ENCODE peak calls at places on chromosome 16, in nine cellular contexts. J is uterus; G is endodermal cell; S is HFFc6; Z is fibroblast of the aortic adventitia; T is CD4-positive, alpha-beta T cell; F is IMR-90; D is glutamatergic neuron; P is activated CD8-positive, alpha-beta T cell treated with anti-CD3 and anti-CD28 coated beads for 36 hours. H is an unnamed sample.

GRCh38 chr16:19559242-19559910 is 3.9 kb downstream of the VPS35L start:
- DNase-seq in T (no peak), S (peak; percentile 67), Z (peak; percentile 88), F (peak; percentile 69), G (peak; percentile 58), D (no peak), P (peak; percentile 33), J (no peak), H (peak; percentile 26)

GRCh38 chr16:49216593-49216992 is 65.0 kb downstream of the CBLN1 start:
- DNase-seq in D (no peak), F (no peak), S (no peak), T (no peak), G (peak; percentile 62), J (no peak), P (no peak), Z (no peak), H (no peak)

GRCh38 chr16:87017388-87018012 is 299.7 kb downstream of the C16orf95 start:
- DNase-seq in T (no peak), G (peak; percentile 55), J (no peak), F (peak; percentile 88), S (peak; percentile 81), P (peak; percentile 14), D (no peak), Z (peak; percentile 68), H (peak; percentile 11)

GRCh38 chr16:2874584-2875362 is 8.2 kb upstream of the FLYWCH2 start:
- DNase-seq in D (peak; percentile 69), P (peak; percentile 78), J (peak; percentile 71), Z (peak; percentile 74), T (peak; percentile 55), G (peak; percentile 90), S (peak; percentile 46), F (peak; percentile 61), H (peak; percentile 70)

GRCh38 chr16:2520784-2521577 is 810 bp downstream of the AMDHD2 start:
- DNase-seq in S (no peak), D (peak; percentile 61), T (peak; percentile 53), G (peak; percentile 70), P (peak; percentile 67), F (no peak), Z (no peak), J (no peak), H (no peak)

GRCh38 chr16:17083628-17084027 is 387.1 kb downstream of the XYLT1 start:
- DNase-seq in T (no peak), F (no peak), D (no peak), G (peak; percentile 60), J (no peak), Z (no peak), S (no peak), P (no peak), H (no peak)

GRCh38 chr16:81729451-81729850 is 49.6 kb upstream of the PLCG2 start:
- DNase-seq in Z (no peak), T (no peak), G (peak; percentile 94), F (no peak), P (peak; percentile 27), S (no peak), J (no peak), D (peak; percentile 65), H (no peak)

GRCh38 chr16:2964416-2965223 is 545 bp downstream of the KREMEN2 start:
- DNase-seq in S (no peak), D (peak; percentile 93), F (no peak), P (peak; percentile 82), T (peak; percentile 30), Z (no peak), J (no peak), G (peak; percentile 99), H (peak; percentile 50)

GRCh38 chr16:70754371-70754770 is 46.6 kb downstream of the VAC14 start:
- DNase-seq in D (no peak), G (no peak), F (no peak), T (no peak), P (no peak), S (no peak), Z (no peak), J (no peak), H (no peak)

GRCh38 chr16:23398987-23399805 is 53.8 kb downstream of the COG7 start:
- DNase-seq in Z (peak; percentile 4), S (no peak), G (peak; percentile 89), P (no peak), J (no peak), D (no peak), F (no peak), T (no peak), H (peak; percentile 21)

GRCh38 chr16:85462405-85463227 is 150.5 kb upstream of the GSE1 start:
- DNase-seq in T (no peak), G (peak; percentile 74), S (no peak), P (peak; percentile 46), Z (no peak), F (no peak), D (peak; percentile 73), J (peak; percentile 64), H (no peak)

GRCh38 chr16:53967172-53967571 is 263.2 kb downstream of the FTO start:
- DNase-seq in Z (no peak), J (no peak), F (no peak), S (no peak), T (no peak), D (no peak), G (no peak), P (no peak), H (no peak)

GRCh38 chr16:87288753-87289362 is 28.3 kb downstream of the C16orf95 start:
- DNase-seq in T (no peak), F (peak; percentile 92), G (no peak), J (no peak), S (peak; percentile 6), D (no peak), P (no peak), Z (no peak), H (no peak)

GRCh38 chr16:67661101-67661661 is 421 bp downstream of the PARD6A start:
- DNase-seq in Z (peak; percentile 31), P (peak; percentile 43), G (peak; percentile 89), S (peak; percentile 53), F (peak; percentile 52), D (peak; percentile 59), J (no peak), T (no peak), H (peak; percentile 48)

GRCh38 chr16:88293097-88293496 is 89.7 kb upstream of the ZNF469 start:
- DNase-seq in Z (no peak), D (no peak), F (no peak), P (no peak), T (no peak), J (no peak), S (no peak), G (no peak), H (no peak)
- TF ChIP-seq CTCF in Z (no peak), D (no peak), F (no peak), P (no peak), T (no peak), J (no peak), S (no peak), G (no peak), H (no peak)

GRCh38 chr16:26644912-26645543 is 421.7 kb upstream of the C16orf82 start:
- DNase-seq in D (no peak), T (no peak), J (no peak), G (no peak), Z (no peak), F (no peak), P (peak; percentile 37), S (no peak), H (no peak)

GRCh38 chr16:26648851-26649250 is 417.9 kb upstream of the C16orf82 start:
- DNase-seq in S (no peak), J (no peak), P (no peak), G (no peak), Z (no peak), T (no peak), D (no peak), F (no peak), H (no peak)

GRCh38 chr16:26642047-26642664 is 424.6 kb upstream of the C16orf82 start:
- DNase-seq in F (no peak), Z (no peak), P (no peak), D (no peak), T (no peak), G (no peak), J (no peak), S (no peak), H (no peak)

GRCh38 chr16:26643519-26643918 is 423.2 kb upstream of the C16orf82 start:
- DNase-seq in F (no peak), G (no peak), S (no peak), Z (no peak), J (no peak), D (no peak), T (no peak), P (no peak), H (no peak)

GRCh38 chr16:26645629-26646028 is 421.1 kb upstream of the C16orf82 start:
- DNase-seq in D (peak; percentile 62), P (peak; percentile 73), T (no peak), G (peak; percentile 89), J (no peak), Z (no peak), S (no peak), F (no peak), H (peak; percentile 58)
- TF ChIP-seq CTCF in D (peak; percentile 49), P (peak; percentile 84), T (no peak), G (peak; percentile 93), J (no peak), Z (no peak), S (no peak), F (no peak), H (peak; percentile 33)

GRCh38 chr16:9322735-9323134 is 231.3 kb downstream of the HAPSTR1 start:
- DNase-seq in T (no peak), S (no peak), Z (no peak), G (no peak), P (no peak), D (no peak), F (no peak), J (no peak), H (no peak)
- TF ChIP-seq CTCF in T (no peak), S (no peak), Z (no peak), G (no peak), P (no peak), D (no peak), F (no peak), J (no peak), H (no peak)

GRCh38 chr16:50594332-50595260 is 46.4 kb downstream of the NKD1 start:
- DNase-seq in D (peak; percentile 12), G (no peak), J (no peak), Z (no peak), F (no peak), S (no peak), T (no peak), P (no peak), H (no peak)

GRCh38 chr16:50591800-50592771 is 43.9 kb downstream of the NKD1 start:
- DNase-seq in T (no peak), D (no peak), F (no peak), G (no peak), P (no peak), S (no peak), J (no peak), Z (peak; percentile 45), H (no peak)

GRCh38 chr16:50595854-50596253 is 47.7 kb downstream of the NKD1 start:
- DNase-seq in F (no peak), J (no peak), P (no peak), S (no peak), Z (no peak), T (no peak), G (no peak), D (no peak), H (no peak)

GRCh38 chr16:50592996-50593395 is 44.8 kb downstream of the NKD1 start:
- DNase-seq in D (no peak), S (no peak), F (no peak), P (no peak), J (no peak), Z (no peak), T (no peak), G (no peak), H (no peak)

GRCh38 chr16:50593410-50594139 is 45.4 kb downstream of the NKD1 start:
- DNase-seq in G (peak; percentile 88), T (no peak), F (no peak), Z (no peak), J (no peak), D (peak; percentile 51), P (no peak), S (no peak), H (peak; percentile 68)
- TF ChIP-seq CTCF in G (peak; percentile 87), T (no peak), F (peak; percentile 23), Z (peak; percentile 22), J (peak; percentile 30), D (no peak), P (no peak), S (peak; percentile 42), H (peak; percentile 26)